ENCODE peak calls at places on chromosomes 4 and X, in ten cellular contexts. One of them, this sample, is unnamed.

GRCh38 chr4:54484361-54484760 is 173.4 kb upstream of the KIT start:
- DNase-seq in GDM1: no peak
- DNase-seq in T follicular helper cell: no peak
- DNase-seq in mesothelial cell of epicardium: no peak
- DNase-seq in substantia nigra: no peak
- DNase-seq in fibroblast of the aortic adventitia: no peak
- DNase-seq in AG08396: no peak
- DNase-seq in amniotic stem cell: no peak
- DNase-seq in Daoy: no peak
- DNase-seq in NCI-H1048: peak
- DNase-seq in this sample: no peak

GRCh38 chr4:80201326-80202151 is 4.2 kb downstream of the PRDM8 start:
- DNase-seq in GDM1: no peak
- DNase-seq in T follicular helper cell: peak
- DNase-seq in mesothelial cell of epicardium: peak
- DNase-seq in substantia nigra: no peak
- DNase-seq in fibroblast of the aortic adventitia: peak
- DNase-seq in AG08396: no peak
- DNase-seq in amniotic stem cell: no peak
- DNase-seq in Daoy: no peak
- DNase-seq in NCI-H1048: no peak
- DNase-seq in this sample: peak

GRCh38 chrX:25130619-25131018 is 114.9 kb upstream of the ARX start:
- DNase-seq in GDM1: no peak
- DNase-seq in T follicular helper cell: no peak
- DNase-seq in mesothelial cell of epicardium: no peak
- DNase-seq in substantia nigra: no peak
- DNase-seq in fibroblast of the aortic adventitia: no peak
- DNase-seq in AG08396: no peak
- DNase-seq in amniotic stem cell: no peak
- DNase-seq in Daoy: no peak
- DNase-seq in NCI-H1048: no peak
- DNase-seq in this sample: no peak

GRCh38 chr4:113094802-113095201 is 45.3 kb downstream of the ANK2 start:
- DNase-seq in GDM1: no peak
- DNase-seq in T follicular helper cell: no peak
- DNase-seq in mesothelial cell of epicardium: no peak
- DNase-seq in substantia nigra: no peak
- DNase-seq in fibroblast of the aortic adventitia: peak
- DNase-seq in AG08396: peak
- DNase-seq in amniotic stem cell: no peak
- DNase-seq in Daoy: no peak
- DNase-seq in NCI-H1048: no peak
- DNase-seq in this sample: no peak

GRCh38 chr4:54097152-54097551 is 2.8 kb upstream of the GSX2 start:
- DNase-seq in GDM1: no peak
- DNase-seq in T follicular helper cell: no peak
- DNase-seq in mesothelial cell of epicardium: no peak
- DNase-seq in substantia nigra: no peak
- DNase-seq in fibroblast of the aortic adventitia: no peak
- DNase-seq in AG08396: no peak
- DNase-seq in amniotic stem cell: no peak
- DNase-seq in Daoy: no peak
- DNase-seq in NCI-H1048: no peak
- DNase-seq in this sample: no peak

GRCh38 chr4:61805979-61806378 is 605.9 kb downstream of the ADGRL3 start:
- DNase-seq in GDM1: no peak
- DNase-seq in T follicular helper cell: no peak
- DNase-seq in mesothelial cell of epicardium: no peak
- DNase-seq in substantia nigra: no peak
- DNase-seq in fibroblast of the aortic adventitia: no peak
- DNase-seq in AG08396: no peak
- DNase-seq in amniotic stem cell: no peak
- DNase-seq in Daoy: peak
- DNase-seq in NCI-H1048: no peak
- DNase-seq in this sample: no peak

GRCh38 chr4:6324999-6325790 is 55.5 kb downstream of the WFS1 start:
- DNase-seq in GDM1: no peak
- DNase-seq in T follicular helper cell: no peak
- DNase-seq in mesothelial cell of epicardium: no peak
- DNase-seq in substantia nigra: no peak
- DNase-seq in fibroblast of the aortic adventitia: peak
- DNase-seq in AG08396: no peak
- DNase-seq in amniotic stem cell: no peak
- DNase-seq in Daoy: peak
- DNase-seq in NCI-H1048: no peak
- DNase-seq in this sample: no peak

GRCh38 chrX:155334486-155335316 is at the start of gene CLIC2:
- DNase-seq in GDM1: no peak
- DNase-seq in T follicular helper cell: no peak
- DNase-seq in mesothelial cell of epicardium: no peak
- DNase-seq in substantia nigra: no peak
- DNase-seq in fibroblast of the aortic adventitia: peak
- DNase-seq in AG08396: peak
- DNase-seq in amniotic stem cell: peak
- DNase-seq in Daoy: peak
- DNase-seq in NCI-H1048: no peak
- DNase-seq in this sample: no peak

GRCh38 chr4:13647012-13647411 is 19.5 kb upstream of the BOD1L1 start:
- DNase-seq in GDM1: no peak
- DNase-seq in T follicular helper cell: no peak
- DNase-seq in mesothelial cell of epicardium: no peak
- DNase-seq in substantia nigra: no peak
- DNase-seq in fibroblast of the aortic adventitia: no peak
- DNase-seq in AG08396: no peak
- DNase-seq in amniotic stem cell: no peak
- DNase-seq in Daoy: no peak
- DNase-seq in NCI-H1048: no peak
- DNase-seq in this sample: no peak

GRCh38 chrX:123625477-123625876 is 107.4 kb downstream of the THOC2 start:
- DNase-seq in GDM1: no peak
- DNase-seq in T follicular helper cell: no peak
- DNase-seq in mesothelial cell of epicardium: no peak
- DNase-seq in substantia nigra: no peak
- DNase-seq in fibroblast of the aortic adventitia: no peak
- DNase-seq in AG08396: no peak
- DNase-seq in amniotic stem cell: no peak
- DNase-seq in Daoy: no peak
- DNase-seq in NCI-H1048: no peak
- DNase-seq in this sample: no peak

GRCh38 chrX:132491191-132491590 is 2.4 kb upstream of the MBNL3 start:
- DNase-seq in GDM1: peak
- DNase-seq in T follicular helper cell: peak
- DNase-seq in mesothelial cell of epicardium: no peak
- DNase-seq in substantia nigra: peak
- DNase-seq in fibroblast of the aortic adventitia: no peak
- DNase-seq in AG08396: no peak
- DNase-seq in amniotic stem cell: no peak
- DNase-seq in Daoy: peak
- DNase-seq in NCI-H1048: no peak
- DNase-seq in this sample: peak

GRCh38 chr4:22435652-22436051 is 80.2 kb downstream of the ADGRA3 start:
- DNase-seq in GDM1: no peak
- DNase-seq in T follicular helper cell: no peak
- DNase-seq in mesothelial cell of epicardium: no peak
- DNase-seq in substantia nigra: no peak
- DNase-seq in fibroblast of the aortic adventitia: no peak
- DNase-seq in AG08396: no peak
- DNase-seq in amniotic stem cell: no peak
- DNase-seq in Daoy: no peak
- DNase-seq in NCI-H1048: no peak
- DNase-seq in this sample: no peak

GRCh38 chrX:13151806-13152510 is 107.5 kb upstream of the FAM9C start:
- DNase-seq in GDM1: no peak
- DNase-seq in T follicular helper cell: peak
- DNase-seq in mesothelial cell of epicardium: no peak
- DNase-seq in substantia nigra: no peak
- DNase-seq in fibroblast of the aortic adventitia: peak
- DNase-seq in AG08396: peak
- DNase-seq in amniotic stem cell: no peak
- DNase-seq in Daoy: peak
- DNase-seq in NCI-H1048: no peak
- DNase-seq in this sample: peak

GRCh38 chr4:84031401-84031800 is 467.7 kb downstream of the NKX6-1 start:
- DNase-seq in GDM1: no peak
- DNase-seq in T follicular helper cell: no peak
- DNase-seq in mesothelial cell of epicardium: no peak
- DNase-seq in substantia nigra: no peak
- DNase-seq in fibroblast of the aortic adventitia: no peak
- DNase-seq in AG08396: no peak
- DNase-seq in amniotic stem cell: no peak
- DNase-seq in Daoy: peak
- DNase-seq in NCI-H1048: no peak
- DNase-seq in this sample: no peak

GRCh38 chrX:125203737-125204578 is 115.7 kb upstream of the TEX13C start:
- DNase-seq in GDM1: no peak
- DNase-seq in T follicular helper cell: no peak
- DNase-seq in mesothelial cell of epicardium: peak
- DNase-seq in substantia nigra: peak
- DNase-seq in fibroblast of the aortic adventitia: no peak
- DNase-seq in AG08396: peak
- DNase-seq in amniotic stem cell: no peak
- DNase-seq in Daoy: peak
- DNase-seq in NCI-H1048: no peak
- DNase-seq in this sample: no peak

GRCh38 chrX:65035451-65035779 is 59.2 kb upstream of the ZC4H2 start:
- DNase-seq in GDM1: no peak
- DNase-seq in T follicular helper cell: peak
- DNase-seq in mesothelial cell of epicardium: no peak
- DNase-seq in substantia nigra: peak
- DNase-seq in fibroblast of the aortic adventitia: peak
- DNase-seq in AG08396: peak
- DNase-seq in amniotic stem cell: no peak
- DNase-seq in Daoy: no peak
- DNase-seq in NCI-H1048: no peak
- DNase-seq in this sample: no peak

GRCh38 chr4:72948080-72948479 is 121.4 kb downstream of the COX18 start:
- DNase-seq in GDM1: no peak
- DNase-seq in T follicular helper cell: no peak
- DNase-seq in mesothelial cell of epicardium: no peak
- DNase-seq in substantia nigra: no peak
- DNase-seq in fibroblast of the aortic adventitia: no peak
- DNase-seq in AG08396: no peak
- DNase-seq in amniotic stem cell: no peak
- DNase-seq in Daoy: no peak
- DNase-seq in NCI-H1048: no peak
- DNase-seq in this sample: no peak

GRCh38 chr4:122412547-122412946 is 33.7 kb downstream of the ADAD1 start:
- DNase-seq in GDM1: no peak
- DNase-seq in T follicular helper cell: no peak
- DNase-seq in mesothelial cell of epicardium: no peak
- DNase-seq in substantia nigra: no peak
- DNase-seq in fibroblast of the aortic adventitia: no peak
- DNase-seq in AG08396: no peak
- DNase-seq in amniotic stem cell: no peak
- DNase-seq in Daoy: no peak
- DNase-seq in NCI-H1048: no peak
- DNase-seq in this sample: no peak

GRCh38 chr4:176805155-176805554 is 12.4 kb upstream of the VEGFC start:
- DNase-seq in GDM1: no peak
- DNase-seq in T follicular helper cell: no peak
- DNase-seq in mesothelial cell of epicardium: no peak
- DNase-seq in substantia nigra: no peak
- DNase-seq in fibroblast of the aortic adventitia: peak
- DNase-seq in AG08396: no peak
- DNase-seq in amniotic stem cell: no peak
- DNase-seq in Daoy: no peak
- DNase-seq in NCI-H1048: no peak
- DNase-seq in this sample: no peak

GRCh38 chrX:82335772-82336171 is 1133.9 kb downstream of the SH3BGRL start:
- DNase-seq in GDM1: no peak
- DNase-seq in T follicular helper cell: no peak
- DNase-seq in mesothelial cell of epicardium: no peak
- DNase-seq in substantia nigra: no peak
- DNase-seq in fibroblast of the aortic adventitia: no peak
- DNase-seq in AG08396: no peak
- DNase-seq in amniotic stem cell: no peak
- DNase-seq in Daoy: no peak
- DNase-seq in NCI-H1048: peak
- DNase-seq in this sample: no peak

GRCh38 chrX:151703487-151703886 is 8.2 kb downstream of the PRRG3 start:
- DNase-seq in GDM1: no peak
- DNase-seq in T follicular helper cell: no peak
- DNase-seq in mesothelial cell of epicardium: no peak
- DNase-seq in substantia nigra: no peak
- DNase-seq in fibroblast of the aortic adventitia: peak
- DNase-seq in AG08396: no peak
- DNase-seq in amniotic stem cell: no peak
- DNase-seq in Daoy: peak
- DNase-seq in NCI-H1048: no peak
- DNase-seq in this sample: no peak

GRCh38 chrX:53223955-53224859 is 800 bp downstream of the KDM5C start:
- DNase-seq in GDM1: no peak
- DNase-seq in T follicular helper cell: no peak
- DNase-seq in mesothelial cell of epicardium: no peak
- DNase-seq in substantia nigra: no peak
- DNase-seq in fibroblast of the aortic adventitia: peak
- DNase-seq in AG08396: peak
- DNase-seq in amniotic stem cell: peak
- DNase-seq in Daoy: peak
- DNase-seq in NCI-H1048: no peak
- DNase-seq in this sample: peak

GRCh38 chr4:81666491-81666890 is 194.8 kb upstream of the RASGEF1B start:
- DNase-seq in GDM1: no peak
- DNase-seq in T follicular helper cell: no peak
- DNase-seq in mesothelial cell of epicardium: no peak
- DNase-seq in substantia nigra: no peak
- DNase-seq in fibroblast of the aortic adventitia: no peak
- DNase-seq in AG08396: no peak
- DNase-seq in amniotic stem cell: no peak
- DNase-seq in Daoy: no peak
- DNase-seq in NCI-H1048: no peak
- DNase-seq in this sample: no peak

GRCh38 chrX:39497717-39498265 is 600.0 kb downstream of the BCOR start:
- DNase-seq in GDM1: no peak
- DNase-seq in T follicular helper cell: no peak
- DNase-seq in mesothelial cell of epicardium: no peak
- DNase-seq in substantia nigra: no peak
- DNase-seq in fibroblast of the aortic adventitia: no peak
- DNase-seq in AG08396: no peak
- DNase-seq in amniotic stem cell: no peak
- DNase-seq in Daoy: no peak
- DNase-seq in NCI-H1048: no peak
- DNase-seq in this sample: no peak

GRCh38 chr4:126701756-126702155 is 931.0 kb upstream of the INTU start:
- DNase-seq in GDM1: no peak
- DNase-seq in T follicular helper cell: no peak
- DNase-seq in mesothelial cell of epicardium: no peak
- DNase-seq in substantia nigra: no peak
- DNase-seq in fibroblast of the aortic adventitia: peak
- DNase-seq in AG08396: peak
- DNase-seq in amniotic stem cell: no peak
- DNase-seq in Daoy: no peak
- DNase-seq in NCI-H1048: no peak
- DNase-seq in this sample: no peak

GRCh38 chr4:38279077-38279476 is 318.9 kb downstream of the PTTG2 start:
- DNase-seq in GDM1: no peak
- DNase-seq in T follicular helper cell: no peak
- DNase-seq in mesothelial cell of epicardium: no peak
- DNase-seq in substantia nigra: no peak
- DNase-seq in fibroblast of the aortic adventitia: no peak
- DNase-seq in AG08396: no peak
- DNase-seq in amniotic stem cell: no peak
- DNase-seq in Daoy: no peak
- DNase-seq in NCI-H1048: no peak
- DNase-seq in this sample: no peak

GRCh38 chr4:157713342-157713741 is 459.5 kb downstream of the GASK1B start:
- DNase-seq in GDM1: no peak
- DNase-seq in T follicular helper cell: no peak
- DNase-seq in mesothelial cell of epicardium: no peak
- DNase-seq in substantia nigra: no peak
- DNase-seq in fibroblast of the aortic adventitia: no peak
- DNase-seq in AG08396: no peak
- DNase-seq in amniotic stem cell: no peak
- DNase-seq in Daoy: peak
- DNase-seq in NCI-H1048: no peak
- DNase-seq in this sample: no peak

This sample was measured in T-cell.